ENCODE peak calls at places on chromosomes 5 and 9, in nine cellular contexts. K, P, T, M, L, Y, S, A and B are unnamed samples.

GRCh38 chr9:86126998-86127972 is 27.9 kb upstream of the GOLM1 start:
- DNase-seq in K (peak; percentile 12), L (peak; percentile 87), S (peak; percentile 82), Y (no peak), A (peak; percentile 91), T (peak; percentile 86), P (peak; percentile 33), M (peak; percentile 80), B (peak; percentile 83)

GRCh38 chr9:124298646-124299235 is 41.0 kb downstream of the NEK6 start:
- DNase-seq in S (no peak), M (no peak), K (no peak), Y (no peak), P (no peak), A (no peak), T (no peak), L (no peak), B (no peak)

GRCh38 chr5:71782393-71782770 is 63.3 kb downstream of the CARTPT start:
- DNase-seq in L (no peak), A (peak; percentile 17), Y (no peak), S (no peak), M (no peak), P (no peak), K (no peak), T (no peak), B (no peak)

GRCh38 chr9:93585259-93585658 is 8.9 kb downstream of the PHF2 start:
- DNase-seq in S (no peak), L (no peak), M (no peak), T (no peak), K (no peak), A (no peak), P (no peak), Y (no peak), B (no peak)

GRCh38 chr9:75885652-75886051 is 4.8 kb upstream of the PCSK5 start:
- DNase-seq in Y (no peak), S (no peak), L (no peak), T (no peak), A (no peak), K (no peak), P (no peak), M (no peak), B (no peak)

GRCh38 chr5:88398316-88398715 is 129.7 kb upstream of the TMEM161B start:
- DNase-seq in A (no peak), M (no peak), K (no peak), L (no peak), T (no peak), P (no peak), S (no peak), Y (no peak), B (no peak)

GRCh38 chr5:171724771-171725609 is 60.6 kb upstream of the SMIM23 start:
- DNase-seq in M (no peak), A (peak; percentile 11), T (peak; percentile 27), K (no peak), Y (no peak), S (no peak), L (no peak), P (no peak), B (no peak)

GRCh38 chr5:169474226-169474625 is 109.3 kb upstream of the SPDL1 start:
- DNase-seq in Y (no peak), S (no peak), K (no peak), L (no peak), T (no peak), A (peak; percentile 40), P (no peak), M (no peak), B (peak; percentile 13)

GRCh38 chr5:57777174-57777581 is 294.6 kb upstream of the ACTBL2 start:
- DNase-seq in T (no peak), S (no peak), P (no peak), A (no peak), M (no peak), L (peak; percentile 23), Y (no peak), K (no peak), B (no peak)

GRCh38 chr9:94630833-94631232 is 8.5 kb downstream of the FBP1 start:
- DNase-seq in A (peak; percentile 18), P (no peak), T (no peak), K (no peak), Y (no peak), M (no peak), S (no peak), L (peak; percentile 88), B (no peak)

GRCh38 chr9:106880863-106881262 is 17.9 kb downstream of the ZNF462 start:
- DNase-seq in M (no peak), T (peak; percentile 73), A (peak; percentile 93), K (no peak), P (no peak), L (peak; percentile 41), S (peak; percentile 75), Y (no peak), B (no peak)

GRCh38 chr5:78512440-78512839 is 136.1 kb downstream of the LHFPL2 start:
- DNase-seq in A (no peak), M (no peak), P (no peak), L (no peak), T (no peak), S (no peak), Y (no peak), K (no peak), B (no peak)

GRCh38 chr5:78514427-78515345 is 133.9 kb downstream of the LHFPL2 start:
- DNase-seq in T (peak; percentile 20), A (peak; percentile 72), M (peak; percentile 35), Y (no peak), K (no peak), S (no peak), P (no peak), L (peak; percentile 79), B (no peak)

GRCh38 chr5:78519198-78519941 is 129.2 kb downstream of the LHFPL2 start:
- DNase-seq in Y (no peak), P (no peak), L (no peak), M (peak; percentile 37), T (no peak), A (no peak), S (no peak), K (no peak), B (no peak)

GRCh38 chr5:78518365-78519197 is 130.0 kb downstream of the LHFPL2 start:
- DNase-seq in L (peak; percentile 73), K (no peak), Y (no peak), T (peak; percentile 75), A (peak; percentile 92), P (no peak), M (peak; percentile 71), S (peak; percentile 85), B (no peak)

GRCh38 chr5:78515665-78516064 is 132.9 kb downstream of the LHFPL2 start:
- DNase-seq in L (no peak), T (no peak), S (no peak), A (no peak), M (no peak), Y (no peak), K (no peak), P (no peak), B (no peak)
- TF ChIP-seq CTCF in L (peak; percentile 12), T (no peak), S (no peak), A (no peak), M (no peak), Y (no peak), K (no peak), P (no peak), B (peak; percentile 5)

GRCh38 chr9:114000063-114000454 is 78.0 kb downstream of the AMBP start:
- DNase-seq in A (no peak), T (no peak), P (no peak), L (no peak), M (no peak), S (no peak), K (no peak), Y (no peak), B (no peak)
- H3K4me3 ChIP-seq in A (no peak overlapping the region), T (no peak overlapping the region), P (no peak overlapping the region), L (no peak overlapping the region), M (no peak overlapping the region), S (no peak overlapping the region), K (no peak overlapping the region), Y (no peak overlapping the region), B (no peak overlapping the region)

GRCh38 chr5:91109634-91110033 is 273.5 kb downstream of the ARRDC3 start:
- DNase-seq in P (peak; percentile 17), K (no peak), L (no peak), M (no peak), S (peak; percentile 56), T (peak; percentile 46), Y (no peak), A (no peak), B (no peak)
- TF ChIP-seq CTCF in P (peak; percentile 28), K (no peak), L (peak; percentile 33), M (no peak), S (no peak), T (peak; percentile 10), Y (no peak), A (no peak), B (peak; percentile 21)

DNA sequence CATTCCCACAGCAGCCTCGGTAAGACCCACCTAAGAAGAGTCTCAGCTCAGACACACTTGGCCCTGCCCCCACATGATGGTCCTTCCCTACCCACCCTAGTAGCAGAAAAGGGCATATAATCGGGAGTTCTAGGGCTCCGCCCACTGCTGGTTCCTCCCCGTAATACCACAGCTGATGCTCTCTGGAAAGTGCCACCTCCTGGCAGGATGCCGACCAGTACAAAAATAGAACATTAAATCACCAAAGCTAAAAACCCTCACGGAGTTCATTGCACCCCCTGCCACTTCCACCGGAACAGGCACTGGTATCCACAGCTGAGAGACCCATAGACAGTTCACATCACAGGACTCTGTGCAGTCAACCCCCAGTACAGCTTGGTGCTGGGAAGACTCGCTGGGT is 271.3 kb downstream of the KIAA0825 start:
- DNase-seq in M (no peak), T (no peak), A (no peak), L (no peak), S (no peak), P (no peak), K (no peak), Y (no peak), B (no peak)
- H3K4me3 ChIP-seq in M (no peak overlapping the region), T (no peak overlapping the region), A (no peak overlapping the region), L (no peak overlapping the region), S (no peak overlapping the region), P (no peak overlapping the region), K (no peak overlapping the region), Y (no peak overlapping the region), B (no peak overlapping the region)